ENCODE peak calls at places on chromosome 19, in ten cellular contexts. E is spleen, F is epithelial cell of esophagus, O is fibroblast of mammary gland, S is thoracic aorta, V is A549, Z is PC-3, M is fibroblast of lung, K is choroid plexus epithelial cell, U is GM23338. P is an unnamed sample.

GRCh38 chr19:411723-412355 is 2.9 kb upstream of the C2CD4C start:
- DNase-seq in E (peak; percentile 49), F (no peak), O (no peak), S (no peak), V (no peak), Z (no peak), M (no peak), K (no peak), U (no peak), P (no peak)

GRCh38 chr19:47381653-47382279 is 32.7 kb downstream of the DHX34 start:
- DNase-seq in E (peak; percentile 95), F (no peak), O (no peak), S (no peak), V (no peak), Z (no peak), M (no peak), K (no peak), U (no peak), P (no peak)

GRCh38 chr19:13029893-13030292 is 34.6 kb downstream of the NFIX start:
- DNase-seq in E (no peak), F (peak; percentile 56), O (no peak), S (no peak), V (no peak), Z (peak; percentile 50), M (no peak), K (no peak), U (peak; percentile 79), P (no peak)

GRCh38 chr19:35031072-35031881 is 1.0 kb downstream of the SCN1B start:
- DNase-seq in E (no peak), F (no peak), O (no peak), S (no peak), V (peak; percentile 68), Z (peak; percentile 30), M (peak; percentile 28), K (peak; percentile 44), U (peak; percentile 71), P (peak; percentile 34)

GRCh38 chr19:33064778-33065550 is at the start of gene RHPN2:
- DNase-seq in E (peak; percentile 80), F (peak; percentile 81), O (peak; percentile 53), S (no peak), V (peak; percentile 94), Z (peak; percentile 66), M (peak; percentile 66), K (peak; percentile 63), U (peak; percentile 80), P (peak; percentile 78)

GRCh38 chr19:7731218-7731595 is 703 bp downstream of the CLEC4G start:
- DNase-seq in E (peak; percentile 67), F (no peak), O (no peak), S (no peak), V (no peak), Z (no peak), M (no peak), K (no peak), U (no peak), P (no peak)

GRCh38 chr19:29771708-29772415 is 39.9 kb upstream of the CCNE1 start:
- DNase-seq in E (no peak), F (peak; percentile 40), O (peak; percentile 48), S (no peak), V (peak; percentile 97), Z (peak; percentile 46), M (peak; percentile 45), K (peak; percentile 65), U (peak; percentile 86), P (peak; percentile 48)

GRCh38 chr19:1252818-1253513 is 4.6 kb downstream of the MIDN start:
- DNase-seq in E (peak; percentile 98), F (peak; percentile 96), O (peak; percentile 98), S (peak; percentile 84), V (no peak), Z (peak; percentile 79), M (peak; percentile 99), K (peak; percentile 99), U (no peak), P (peak; percentile 99)

GRCh38 chr19:46385636-46386035 is 27.7 kb downstream of the CCDC8 start:
- DNase-seq in E (no peak), F (no peak), O (no peak), S (no peak), V (no peak), Z (no peak), M (no peak), K (no peak), U (no peak), P (no peak)

GRCh38 chr19:9936151-9937000 is at the start of gene OLFM2:
- DNase-seq in E (no peak), F (no peak), O (no peak), S (no peak), V (no peak), Z (no peak), M (no peak), K (no peak), U (peak; percentile 90), P (no peak)

GRCh38 chr19:9934132-9934950 is 2.0 kb downstream of the OLFM2 start:
- DNase-seq in E (peak; percentile 88), F (peak; percentile 76), O (peak; percentile 77), S (no peak), V (peak; percentile 52), Z (peak; percentile 89), M (peak; percentile 66), K (peak; percentile 76), U (peak; percentile 95), P (peak; percentile 71)

GRCh38 chr19:9939301-9939913 is 3.1 kb upstream of the OLFM2 start:
- DNase-seq in E (no peak), F (no peak), O (peak; percentile 53), S (no peak), V (no peak), Z (peak; percentile 29), M (peak; percentile 39), K (peak; percentile 48), U (peak; percentile 61), P (peak; percentile 30)

GRCh38 chr19:9935409-9936062 is 779 bp downstream of the OLFM2 start:
- DNase-seq in E (no peak), F (no peak), O (no peak), S (no peak), V (no peak), Z (no peak), M (no peak), K (no peak), U (peak; percentile 44), P (no peak)

GRCh38 chr19:9937001-9937411 is 691 bp upstream of the OLFM2 start:
- DNase-seq in E (no peak), F (no peak), O (no peak), S (no peak), V (no peak), Z (no peak), M (no peak), K (no peak), U (peak; percentile 92), P (no peak)
- H3K4me3 ChIP-seq in E (no peak overlapping the region), F (no peak overlapping the region), O (no peak overlapping the region), S (no peak overlapping the region), V (peak overlapping the region; percentile 56), Z (no peak overlapping the region), M (no peak overlapping the region), K (no peak overlapping the region), U (peak overlapping the region; percentile 50), P (no peak overlapping the region)

GRCh38 chr19:49590971-49591730 is at the start of gene PRR12:
- DNase-seq in E (peak; percentile 93), F (peak; percentile 80), O (peak; percentile 65), S (no peak), V (peak; percentile 96), Z (peak; percentile 70), M (peak; percentile 72), K (peak; percentile 77), U (peak; percentile 83), P (peak; percentile 71)

GRCh38 chr19:49591731-49592485 is 926 bp downstream of the PRR12 start:
- DNase-seq in E (peak; percentile 89), F (peak; percentile 60), O (peak; percentile 37), S (no peak), V (peak; percentile 84), Z (peak; percentile 57), M (peak; percentile 38), K (peak; percentile 37), U (peak; percentile 82), P (peak; percentile 35)

GRCh38 chr19:49588370-49589122 is 2.4 kb upstream of the PRR12 start:
- DNase-seq in E (peak; percentile 81), F (no peak), O (no peak), S (no peak), V (no peak), Z (no peak), M (no peak), K (no peak), U (no peak), P (no peak)

GRCh38 chr19:49589391-49589790 is 1.6 kb upstream of the PRR12 start:
- DNase-seq in E (no peak), F (no peak), O (no peak), S (no peak), V (no peak), Z (no peak), M (no peak), K (peak; percentile 4), U (no peak), P (no peak)

DNA sequence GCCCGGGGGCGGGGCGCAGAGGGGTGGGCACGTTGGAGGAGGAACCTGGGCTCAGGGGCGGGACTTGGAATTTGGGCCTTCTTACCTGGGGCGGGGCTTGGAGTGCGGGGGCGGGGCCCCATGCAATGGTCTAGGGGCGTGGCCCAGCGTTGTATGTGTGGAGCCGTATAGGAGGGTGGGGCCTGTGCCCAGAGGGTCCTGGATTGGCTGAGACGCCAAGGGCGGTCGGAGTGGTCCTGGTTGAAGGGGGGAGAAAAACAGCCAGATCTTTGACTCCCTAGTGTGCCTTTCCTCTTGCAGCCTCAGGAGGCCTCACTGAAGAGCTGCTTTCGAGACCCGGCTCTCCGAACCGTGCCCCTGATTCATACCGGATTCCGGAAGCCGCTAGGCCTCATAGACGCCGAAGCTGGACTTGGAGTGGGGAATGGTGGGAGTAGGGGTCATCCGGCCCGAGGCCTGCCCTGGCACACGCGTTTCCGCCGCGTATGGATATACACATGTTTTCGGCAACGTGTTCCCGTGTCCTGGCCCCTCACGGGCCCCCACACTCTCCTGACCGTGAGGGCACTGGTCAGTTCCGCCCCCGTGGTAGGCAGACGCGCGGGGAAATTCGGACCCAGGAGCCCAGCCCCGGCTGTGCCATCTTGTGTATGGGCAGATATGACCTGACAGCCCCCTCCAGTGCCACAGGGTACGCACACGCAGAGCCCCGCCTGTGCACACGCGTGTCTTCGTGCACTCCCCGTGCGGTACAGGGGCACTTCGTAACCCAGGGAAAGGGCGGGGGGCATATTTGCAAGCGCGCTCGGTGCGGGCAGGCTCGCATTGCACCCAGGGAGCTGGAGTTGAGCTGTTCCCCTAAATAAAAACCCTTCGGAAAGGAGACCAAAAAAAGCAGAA is 661 bp upstream of the PRR12 start:
- DNase-seq in E (peak; percentile 98), F (peak; percentile 98), O (peak; percentile 97), S (peak; percentile 95), V (peak; percentile 97), Z (peak; percentile 99), M (peak; percentile 96), K (peak; percentile 99), U (peak; percentile 100), P (peak; percentile 95)
- TF ChIP-seq CTCF in E (no peak), F (peak; percentile 29), O (no peak), S (peak; percentile 8), V (no peak), Z (no peak), M (no peak), K (peak; percentile 21), U (no peak), P (no peak)

GRCh38 chr19:22784051-22784450 is at the start of gene ZNF99:
- DNase-seq in E (no peak), F (no peak), O (no peak), S (peak; percentile 5), V (no peak), Z (no peak), M (no peak), K (no peak), U (no peak), P (no peak)
- H3K4me3 ChIP-seq in E (peak within 1 kb of the TSS; percentile 35), F (no peak within 1 kb of the TSS), O (no peak within 1 kb of the TSS), S (peak within 1 kb of the TSS; percentile 66), V (no peak within 1 kb of the TSS), Z (no peak within 1 kb of the TSS), M (no peak within 1 kb of the TSS), K (no peak within 1 kb of the TSS), U (no peak within 1 kb of the TSS), P (no peak within 1 kb of the TSS)

GRCh38 chr19:18853755-18854427 is 22.1 kb downstream of the UPF1 start:
- DNase-seq in E (peak; percentile 75), F (no peak), O (no peak), S (no peak), V (no peak), Z (no peak), M (no peak), K (no peak), U (no peak), P (no peak)
- TF ChIP-seq CTCF in E (no peak), F (no peak), O (no peak), S (no peak), V (no peak), Z (no peak), M (no peak), K (peak; percentile 19), U (peak; percentile 5), P (no peak)

P was measured in fibroblast of villous mesenchyme.